ENCODE peak calls at places on chromosomes 12 and 14, in seven cellular contexts. One of them, this sample, is unnamed.

GRCh38 chr14:96811265-96811664 is 14.1 kb downstream of the VRK1 start:
- DNase-seq in mesenchymal stem cell: no peak
- DNase-seq in GM20000: no peak
- DNase-seq in NCI-H510A: no peak
- DNase-seq in ELR: peak
- DNase-seq in psoas muscle: no peak
- DNase-seq in iris pigment epithelial cell: peak
- DNase-seq in this sample: no peak

GRCh38 chr12:13258212-13258611 is 61.7 kb downstream of the EMP1 start:
- DNase-seq in mesenchymal stem cell: no peak
- DNase-seq in GM20000: no peak
- DNase-seq in NCI-H510A: no peak
- DNase-seq in ELR: no peak
- DNase-seq in psoas muscle: no peak
- DNase-seq in iris pigment epithelial cell: no peak
- DNase-seq in this sample: peak

GRCh38 chr12:39236994-39237393 is 205.9 kb downstream of the KIF21A start:
- DNase-seq in mesenchymal stem cell: peak
- DNase-seq in GM20000: no peak
- DNase-seq in NCI-H510A: no peak
- DNase-seq in ELR: no peak
- DNase-seq in psoas muscle: no peak
- DNase-seq in iris pigment epithelial cell: peak
- DNase-seq in this sample: peak

GRCh38 chr14:55071870-55072640 is 20.6 kb downstream of the MAPK1IP1L start:
- DNase-seq in mesenchymal stem cell: peak
- DNase-seq in GM20000: peak
- DNase-seq in NCI-H510A: no peak
- DNase-seq in ELR: peak
- DNase-seq in psoas muscle: no peak
- DNase-seq in iris pigment epithelial cell: peak
- DNase-seq in this sample: peak

GRCh38 chr14:61565181-61565580 is 130.1 kb upstream of the HIF1A start:
- DNase-seq in mesenchymal stem cell: peak
- DNase-seq in GM20000: no peak
- DNase-seq in NCI-H510A: no peak
- DNase-seq in ELR: peak
- DNase-seq in psoas muscle: no peak
- DNase-seq in iris pigment epithelial cell: peak
- DNase-seq in this sample: no peak

GRCh38 chr12:79959484-79959883 is 24.6 kb upstream of the PPP1R12A start:
- DNase-seq in mesenchymal stem cell: no peak
- DNase-seq in GM20000: no peak
- DNase-seq in NCI-H510A: no peak
- DNase-seq in ELR: no peak
- DNase-seq in psoas muscle: no peak
- DNase-seq in iris pigment epithelial cell: no peak
- DNase-seq in this sample: no peak

GRCh38 chr14:104808456-104808855 is 7.6 kb downstream of the ZBTB42 start:
- DNase-seq in mesenchymal stem cell: no peak
- DNase-seq in GM20000: no peak
- DNase-seq in NCI-H510A: no peak
- DNase-seq in ELR: no peak
- DNase-seq in psoas muscle: no peak
- DNase-seq in iris pigment epithelial cell: no peak
- DNase-seq in this sample: no peak

GRCh38 chr12:114361545-114361944 is 44.4 kb downstream of the TBX5 start:
- DNase-seq in mesenchymal stem cell: no peak
- DNase-seq in GM20000: no peak
- DNase-seq in NCI-H510A: no peak
- DNase-seq in ELR: no peak
- DNase-seq in psoas muscle: no peak
- DNase-seq in iris pigment epithelial cell: no peak
- DNase-seq in this sample: no peak

GRCh38 chr12:31887109-31887811 is 72.0 kb upstream of the RESF1 start:
- DNase-seq in mesenchymal stem cell: no peak
- DNase-seq in GM20000: peak
- DNase-seq in NCI-H510A: no peak
- DNase-seq in ELR: no peak
- DNase-seq in psoas muscle: no peak
- DNase-seq in iris pigment epithelial cell: no peak
- DNase-seq in this sample: no peak

GRCh38 chr12:130633771-130634170 is 82.3 kb downstream of the RIMBP2 start:
- DNase-seq in mesenchymal stem cell: no peak
- DNase-seq in GM20000: no peak
- DNase-seq in NCI-H510A: peak
- DNase-seq in ELR: no peak
- DNase-seq in psoas muscle: peak
- DNase-seq in iris pigment epithelial cell: no peak
- DNase-seq in this sample: no peak

GRCh38 chr12:6823161-6824084 is 1.8 kb downstream of the GPR162 start:
- DNase-seq in mesenchymal stem cell: no peak
- DNase-seq in GM20000: no peak
- DNase-seq in NCI-H510A: no peak
- DNase-seq in ELR: peak
- DNase-seq in psoas muscle: no peak
- DNase-seq in iris pigment epithelial cell: no peak
- DNase-seq in this sample: no peak

GRCh38 chr12:92505373-92506340 is 197.1 kb upstream of the PLEKHG7 start:
- DNase-seq in mesenchymal stem cell: peak
- DNase-seq in GM20000: peak
- DNase-seq in NCI-H510A: no peak
- DNase-seq in ELR: no peak
- DNase-seq in psoas muscle: peak
- DNase-seq in iris pigment epithelial cell: peak
- DNase-seq in this sample: peak

GRCh38 chr14:91575469-91576208 is 65.5 kb upstream of the PPP4R3A start:
- DNase-seq in mesenchymal stem cell: no peak
- DNase-seq in GM20000: no peak
- DNase-seq in NCI-H510A: no peak
- DNase-seq in ELR: no peak
- DNase-seq in psoas muscle: no peak
- DNase-seq in iris pigment epithelial cell: no peak
- DNase-seq in this sample: no peak

GRCh38 chr14:71555654-71556559 is 376.3 kb upstream of the RGS6 start:
- DNase-seq in mesenchymal stem cell: peak
- DNase-seq in GM20000: peak
- DNase-seq in NCI-H510A: no peak
- DNase-seq in ELR: peak
- DNase-seq in psoas muscle: no peak
- DNase-seq in iris pigment epithelial cell: peak
- DNase-seq in this sample: peak

GRCh38 chr12:6346235-6346832 is 4.5 kb upstream of the TNFRSF1A start:
- DNase-seq in mesenchymal stem cell: no peak
- DNase-seq in GM20000: no peak
- DNase-seq in NCI-H510A: no peak
- DNase-seq in ELR: no peak
- DNase-seq in psoas muscle: no peak
- DNase-seq in iris pigment epithelial cell: no peak
- DNase-seq in this sample: no peak

GRCh38 chr14:91953170-91953985 is 5.9 kb upstream of the FBLN5 start:
- DNase-seq in mesenchymal stem cell: no peak
- DNase-seq in GM20000: no peak
- DNase-seq in NCI-H510A: no peak
- DNase-seq in ELR: no peak
- DNase-seq in psoas muscle: no peak
- DNase-seq in iris pigment epithelial cell: no peak
- DNase-seq in this sample: no peak

GRCh38 chr12:76201758-76202157 is 117.3 kb upstream of the NAP1L1 start:
- DNase-seq in mesenchymal stem cell: peak
- DNase-seq in GM20000: no peak
- DNase-seq in NCI-H510A: no peak
- DNase-seq in ELR: peak
- DNase-seq in psoas muscle: no peak
- DNase-seq in iris pigment epithelial cell: peak
- DNase-seq in this sample: no peak

GRCh38 chr12:75779891-75780501 is 251.6 kb downstream of the PHLDA1 start:
- DNase-seq in mesenchymal stem cell: no peak
- DNase-seq in GM20000: no peak
- DNase-seq in NCI-H510A: no peak
- DNase-seq in ELR: no peak
- DNase-seq in psoas muscle: no peak
- DNase-seq in iris pigment epithelial cell: no peak
- DNase-seq in this sample: peak

This sample was measured in endothelial cell of umbilical vein.